ENCODE peak calls at places on chromosomes 6 and 20, in four cellular contexts. T is K562, A is GM12878, Z is GM12891. V is an unnamed sample.

GRCh38 chr6:159577564-159577963 is 115.5 kb downstream of the SOD2 start:
- DNase-seq in T (no peak), A (no peak), Z (no peak), V (no peak)

GRCh38 chr6:43367245-43367984 is 2.0 kb downstream of the ZNF318 start:
- DNase-seq in T (no peak), A (no peak), Z (no peak), V (peak)

GRCh38 chr6:166957087-166957804 is 896 bp upstream of the RNASET2 start:
- DNase-seq in T (peak), A (no peak), Z (no peak), V (peak)

GRCh38 chr6:17156112-17156921 is 54.5 kb downstream of the STMND1 start:
- DNase-seq in T (peak), A (peak), Z (peak), V (peak)

GRCh38 chr6:35036828-35037095 is 104.4 kb downstream of the TCP11 start:
- DNase-seq in T (no peak), A (no peak), Z (no peak), V (no peak)

GRCh38 chr6:82015043-82015442 is 232.5 kb downstream of the IBTK start:
- DNase-seq in T (no peak), A (no peak), Z (no peak), V (no peak)

GRCh38 chr6:133833905-133834304 is 55.0 kb upstream of the TCF21 start:
- DNase-seq in T (no peak), A (no peak), Z (no peak), V (no peak)

GRCh38 chr6:41967312-41968287 is 26.0 kb upstream of the CCND3 start:
- DNase-seq in T (peak), A (no peak), Z (no peak), V (peak)

GRCh38 chr6:144417686-144418085 is 132.6 kb downstream of the UTRN start:
- DNase-seq in T (no peak), A (no peak), Z (no peak), V (no peak)

GRCh38 chr20:25025091-25025861 is 32.7 kb downstream of the ACSS1 start:
- DNase-seq in T (no peak), A (no peak), Z (no peak), V (no peak)

GRCh38 chr6:53065266-53066058 is at the start of gene FBXO9:
- DNase-seq in T (peak), A (no peak), Z (peak), V (peak)

GRCh38 chr6:30112402-30113376 is at the start of gene TRIM31:
- DNase-seq in T (no peak), A (peak), Z (no peak), V (no peak)

GRCh38 chr6:10418862-10419748 is 4.2 kb upstream of the TFAP2A start:
- DNase-seq in T (peak), A (no peak), Z (no peak), V (no peak)
- TF ChIP-seq SPI1 in T (no peak), A (no peak), Z (no peak), V (no peak)

DNA sequence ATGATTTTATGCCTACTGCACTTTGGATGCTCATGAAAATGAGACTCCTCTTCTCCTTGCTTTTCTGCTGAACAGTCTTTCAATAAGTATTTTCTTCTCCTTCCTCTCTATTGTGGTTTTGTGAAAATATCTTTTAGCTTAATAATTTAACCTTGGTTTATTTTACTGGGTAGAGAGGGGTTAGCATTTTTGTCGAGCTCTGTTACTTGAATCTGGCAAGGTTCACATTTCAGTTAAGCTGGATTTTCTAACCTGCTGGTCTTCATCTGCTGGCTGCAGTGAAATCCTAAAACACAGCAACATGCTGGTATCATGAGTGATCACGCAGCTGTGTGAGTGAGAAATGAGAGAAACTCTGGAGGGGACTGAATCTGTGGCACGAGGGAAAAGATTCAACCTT is 222.7 kb upstream of the NOX3 start:
- DNase-seq in T (no peak), A (no peak), Z (no peak), V (no peak)
- TF ChIP-seq SPI1 in T (no peak), A (no peak), Z (no peak), V (no peak)

GRCh38 chr20:50609438-50609989 is 81.8 kb downstream of the RIPOR3 start:
- DNase-seq in T (no peak), A (no peak), Z (no peak), V (no peak)

GRCh38 chr20:50605136-50605535 is 86.2 kb downstream of the RIPOR3 start:
- DNase-seq in T (no peak), A (no peak), Z (no peak), V (no peak)

GRCh38 chr20:50607850-50608749 is 83.2 kb downstream of the RIPOR3 start:
- DNase-seq in T (no peak), A (no peak), Z (no peak), V (no peak)

GRCh38 chr20:50608750-50609104 is 82.6 kb downstream of the RIPOR3 start:
- DNase-seq in T (no peak), A (no peak), Z (no peak), V (no peak)

DNA sequence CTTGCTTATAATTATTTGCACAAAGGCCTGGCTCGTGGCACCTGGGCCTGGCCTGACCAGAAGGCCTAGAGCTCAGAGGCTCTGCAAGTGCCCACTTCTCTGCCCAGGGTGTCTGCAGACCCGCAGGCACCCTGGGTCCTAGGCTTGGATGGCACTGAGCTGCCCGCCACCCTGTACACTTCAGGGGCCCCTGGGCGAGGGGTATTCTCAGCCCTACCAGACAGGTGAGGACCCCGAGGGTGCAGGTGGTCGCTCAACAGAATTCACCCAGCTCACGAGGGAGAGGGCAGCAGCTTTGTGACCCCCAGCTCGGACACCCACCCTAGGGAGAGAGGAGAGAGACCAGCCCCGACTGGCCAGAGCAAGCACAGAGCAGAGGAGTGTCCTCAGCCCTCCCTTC is 83.9 kb downstream of the RIPOR3 start:
- DNase-seq in T (no peak), A (no peak), Z (no peak), V (no peak)
- TF ChIP-seq SPI1 in T (no peak), A (no peak), Z (no peak), V (no peak)

DNA sequence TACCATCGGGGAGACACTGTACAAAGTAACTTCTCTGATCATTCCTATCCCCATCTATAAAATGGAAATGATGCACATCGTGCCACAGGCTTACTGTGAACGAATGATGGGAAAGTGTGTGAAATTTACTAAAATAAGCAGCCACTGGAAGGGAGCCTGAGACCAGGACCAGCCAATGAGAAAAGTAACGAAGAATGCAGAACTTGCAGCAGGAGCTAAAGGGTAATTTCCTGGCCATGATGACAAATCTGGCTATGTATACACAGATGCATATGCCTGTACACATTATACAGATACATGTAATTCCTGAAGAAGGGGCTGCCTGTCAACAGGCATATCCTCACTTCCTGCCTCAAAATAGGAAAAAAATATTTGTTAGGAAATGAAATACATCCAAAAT is 47.4 kb downstream of the GMDS start:
- DNase-seq in T (no peak), A (no peak), Z (no peak), V (no peak)
- TF ChIP-seq SPI1 in T (no peak), A (no peak), Z (no peak), V (no peak)

DNA sequence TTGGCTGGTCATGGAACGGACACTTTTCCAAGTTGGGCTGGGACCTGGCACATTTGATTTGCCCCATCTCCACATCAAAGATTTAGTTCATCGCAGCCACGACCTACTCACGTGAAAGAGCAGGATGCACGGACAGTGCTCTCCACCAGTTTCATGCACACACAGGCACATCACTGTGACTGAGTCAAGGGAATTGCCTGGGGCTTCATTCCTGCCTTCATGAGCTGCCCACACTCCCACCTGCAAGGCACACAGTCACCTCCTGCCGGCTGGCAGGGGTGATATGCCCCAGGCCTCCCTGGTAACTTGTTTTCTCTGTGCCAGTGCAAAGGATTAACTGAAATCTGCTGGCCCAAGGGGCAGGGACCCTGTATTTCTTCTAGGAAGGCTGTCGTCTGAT is 23.3 kb upstream of the CST1 start:
- DNase-seq in T (no peak), A (no peak), Z (no peak), V (no peak)
- TF ChIP-seq SPI1 in T (no peak), A (no peak), Z (no peak), V (no peak)

V was measured in HL-60.